ENCODE peak calls at places on chromosomes 7 and 10, in six cellular contexts. R is A549, S is endothelial cell of umbilical vein, V is HepG2, Z is HCT116, E is K562. L is an unnamed sample.

GRCh38 chr7:5631752-5632151 is 149.7 kb downstream of the RNF216 start:
- DNase-seq in R (no peak), E (no peak), Z (no peak), V (no peak), S (no peak), L (no peak)

GRCh38 chr10:62819521-62819920 is 3.4 kb upstream of the EGR2 start:
- DNase-seq in Z (no peak), S (no peak), V (no peak), E (no peak), R (no peak), L (no peak)

GRCh38 chr10:131631619-131632018 is 269.2 kb upstream of the PPP2R2D start:
- DNase-seq in Z (no peak), R (no peak), S (no peak), E (no peak), V (no peak), L (no peak)

GRCh38 chr7:68078311-68078710 is 1081.7 kb downstream of the TYW1 start:
- DNase-seq in E (no peak), R (no peak), S (no peak), V (no peak), Z (no peak), L (no peak)

GRCh38 chr10:71344154-71344915 is 25.3 kb downstream of the SLC29A3 start:
- DNase-seq in S (no peak), E (no peak), Z (no peak), R (no peak), V (no peak), L (no peak)

GRCh38 chr10:26448706-26449435 is 10.7 kb downstream of the APBB1IP start:
- DNase-seq in S (no peak), Z (no peak), E (no peak), V (no peak), R (no peak), L (no peak)

GRCh38 chr10:104246981-104247380 is 7.7 kb upstream of the GSTO1 start:
- DNase-seq in R (no peak), V (no peak), Z (no peak), E (peak), S (peak), L (peak)

GRCh38 chr7:149330914-149331567 is 69.0 kb downstream of the ZNF783 start:
- DNase-seq in S (no peak), V (peak), R (no peak), Z (peak), E (peak), L (peak)

GRCh38 chr10:33800986-33801385 is 466.5 kb upstream of the NRP1 start:
- DNase-seq in Z (no peak), E (no peak), R (no peak), S (no peak), V (no peak), L (no peak)

GRCh38 chr10:123136806-123137642 is 1.3 kb downstream of the HMX3 start:
- DNase-seq in V (no peak), E (peak), R (no peak), Z (no peak), S (peak), L (peak)

GRCh38 chr7:112025556-112025955 is 180.6 kb downstream of the DOCK4 start:
- DNase-seq in Z (no peak), S (peak), R (no peak), E (no peak), V (no peak), L (no peak)

GRCh38 chr10:6445671-6446278 is 134.3 kb downstream of the PRKCQ start:
- DNase-seq in V (peak), S (peak), R (peak), E (peak), Z (peak), L (peak)

GRCh38 chr7:158621042-158621441 is 33.4 kb upstream of the PTPRN2 start:
- DNase-seq in V (no peak), R (no peak), S (no peak), E (no peak), Z (no peak), L (no peak)

GRCh38 chr7:15571303-15571878 is 9.6 kb upstream of the AGMO start:
- DNase-seq in E (no peak), R (no peak), S (peak), V (no peak), Z (no peak), L (no peak)

GRCh38 chr7:137943132-137943551 is 58.7 kb downstream of the CREB3L2 start:
- DNase-seq in S (peak), V (peak), E (peak), Z (no peak), R (no peak), L (no peak)

GRCh38 chr10:26093229-26093628 is 123.3 kb upstream of the GAD2 start:
- DNase-seq in V (no peak), Z (no peak), R (no peak), S (no peak), E (no peak), L (no peak)

GRCh38 chr7:2018786-2019692 is 213.7 kb downstream of the MAD1L1 start:
- DNase-seq in Z (no peak), V (no peak), E (peak), R (no peak), S (peak), L (peak)

GRCh38 chr10:71621783-71622526 is 97.6 kb downstream of the C10orf105 start:
- DNase-seq in V (peak), E (peak), Z (peak), R (no peak), S (no peak), L (no peak)

GRCh38 chr7:137006293-137006692 is 137.8 kb downstream of the CHRM2 start:
- DNase-seq in Z (no peak), S (no peak), R (no peak), E (no peak), V (no peak), L (no peak)

GRCh38 chr7:26653966-26654365 is 210.4 kb downstream of the SKAP2 start:
- DNase-seq in E (no peak), V (no peak), R (no peak), Z (no peak), S (no peak), L (no peak)

GRCh38 chr7:139476139-139476538 is 7.3 kb downstream of the KLRG2 start:
- DNase-seq in E (no peak), R (no peak), S (no peak), V (no peak), Z (no peak), L (no peak)

GRCh38 chr7:83457022-83457892 is 191.7 kb downstream of the SEMA3E start:
- DNase-seq in S (no peak), V (no peak), E (no peak), R (no peak), Z (no peak), L (no peak)

GRCh38 chr7:17690030-17690429 is 250.3 kb downstream of the SNX13 start:
- DNase-seq in S (no peak), Z (no peak), R (no peak), E (peak), V (no peak), L (peak)

DNA sequence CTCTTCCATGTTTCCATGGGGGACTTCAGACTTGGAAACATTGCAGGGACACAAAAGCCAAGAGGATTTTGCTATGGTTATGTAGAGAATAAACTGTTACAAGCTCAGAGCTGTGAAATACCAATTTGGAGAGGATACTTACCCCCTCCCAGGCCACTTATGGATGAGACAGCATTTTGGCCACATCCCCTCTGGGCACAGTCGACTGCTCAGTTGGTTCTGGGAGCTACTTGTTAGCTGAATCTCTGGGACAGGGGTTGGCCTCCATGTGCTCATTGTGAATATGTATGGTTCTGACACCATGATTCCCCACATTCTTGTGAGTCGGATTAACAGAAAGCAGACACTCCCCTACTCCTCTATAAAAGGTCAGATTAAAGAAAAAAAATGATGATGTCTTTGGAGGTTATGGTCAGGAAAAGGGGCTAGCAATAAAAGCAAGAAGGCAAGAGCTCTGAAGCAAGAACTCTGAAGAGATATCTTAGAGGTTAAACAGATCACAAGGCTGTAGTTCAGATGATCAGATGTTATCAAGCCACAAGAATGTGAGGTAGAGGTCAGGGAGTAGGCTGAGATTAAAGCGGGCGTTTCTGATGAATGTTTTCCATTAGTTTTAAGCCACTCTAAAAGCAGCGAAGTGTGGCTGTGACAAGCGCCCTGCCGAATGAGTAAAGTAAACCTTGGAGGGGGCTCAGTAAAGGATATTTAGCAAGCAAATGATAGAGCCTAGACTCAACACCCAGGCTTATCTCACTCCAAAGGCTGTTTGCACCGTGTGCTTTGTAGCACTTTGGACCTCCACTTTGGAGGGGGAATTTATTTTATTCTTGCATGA is 17.2 kb downstream of the STAMBPL1 start:
- DNase-seq in S (no peak), V (peak), R (no peak), Z (peak), E (no peak), L (no peak)
- H3K4me3 ChIP-seq in S (no peak), V (no peak), R (no peak), Z (no peak), E (no peak), L (no peak)

DNA sequence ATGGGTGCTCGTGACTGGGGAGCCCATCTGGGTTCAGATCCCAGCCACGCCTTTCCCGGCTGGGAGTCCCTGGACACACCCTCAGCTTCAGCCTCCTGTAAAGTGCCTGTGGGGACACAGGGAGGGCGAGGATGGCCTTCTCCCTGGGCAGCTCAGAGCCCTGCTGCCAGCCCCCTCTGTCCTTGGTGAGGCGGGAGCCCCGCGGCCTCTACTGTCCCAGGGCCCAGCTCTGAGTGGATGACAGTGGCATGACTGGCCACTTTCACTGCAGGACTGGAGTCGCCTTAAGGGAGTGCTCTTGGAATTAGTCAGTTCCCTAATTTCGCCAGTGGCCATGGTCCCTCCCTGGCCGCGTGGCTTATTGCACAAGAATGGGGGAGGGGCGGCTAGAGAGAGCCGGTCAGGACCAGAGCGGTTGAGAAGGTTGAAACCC is 4.6 kb downstream of the BRI3 start:
- DNase-seq in V (peak), E (peak), Z (peak), S (no peak), R (no peak), L (peak)
- TF ChIP-seq MAX in V (no peak), E (peak), Z (no peak), S (no peak), R (peak), L (no peak)

DNA sequence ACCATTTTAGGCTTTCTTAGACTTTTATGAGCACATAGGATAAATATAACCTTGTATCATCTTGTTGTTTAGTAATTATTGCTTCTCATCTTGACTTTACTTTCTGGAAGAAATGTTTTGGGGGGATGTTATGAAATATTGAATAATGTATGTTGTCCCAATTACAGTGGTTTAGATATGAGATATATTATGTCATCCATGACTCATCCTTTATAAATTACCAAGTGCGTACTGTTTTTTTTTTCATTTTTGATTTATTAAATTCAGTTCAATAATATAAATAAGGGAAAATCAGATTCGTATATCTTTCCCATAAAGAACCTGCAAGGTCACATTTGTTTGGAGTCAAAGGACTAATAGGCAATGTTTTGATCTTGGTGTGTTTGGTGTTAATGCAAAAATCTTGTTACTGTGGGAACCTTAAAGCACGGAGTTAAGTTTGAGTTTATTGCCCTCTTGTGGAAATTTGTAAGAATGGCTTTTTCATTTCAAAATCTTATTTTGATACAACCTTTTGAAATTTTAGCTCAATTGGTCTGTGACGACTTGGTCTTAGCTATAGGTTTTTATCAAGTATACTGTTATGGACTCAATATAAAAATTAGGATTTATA is 108.6 kb downstream of the SRI start:
- DNase-seq in S (peak), V (peak), E (peak), Z (peak), R (peak), L (peak)
- TF ChIP-seq CTCF in S (peak), V (peak), E (peak), Z (peak), R (peak), L (peak)

GRCh38 chr7:121083790-121084251 is 95.3 kb downstream of the CPED1 start:
- DNase-seq in V (no peak), E (no peak), Z (no peak), R (no peak), S (peak), L (no peak)

GRCh38 chr7:121085922-121086321 is 97.4 kb downstream of the CPED1 start:
- DNase-seq in R (no peak), E (no peak), Z (no peak), V (no peak), S (no peak), L (no peak)

GRCh38 chr7:121084748-121085336 is 96.3 kb downstream of the CPED1 start:
- DNase-seq in Z (no peak), V (peak), R (no peak), E (no peak), S (peak), L (no peak)

GRCh38 chr7:121083138-121083789 is 94.8 kb downstream of the CPED1 start:
- DNase-seq in R (no peak), S (peak), Z (no peak), V (no peak), E (peak), L (no peak)

GRCh38 chr7:121084256-121084655 is 95.7 kb downstream of the CPED1 start:
- DNase-seq in V (no peak), E (no peak), R (no peak), Z (no peak), S (no peak), L (no peak)
- H3K4me3 ChIP-seq in V (no peak), E (no peak), R (no peak), Z (no peak), S (no peak), L (no peak)

DNA sequence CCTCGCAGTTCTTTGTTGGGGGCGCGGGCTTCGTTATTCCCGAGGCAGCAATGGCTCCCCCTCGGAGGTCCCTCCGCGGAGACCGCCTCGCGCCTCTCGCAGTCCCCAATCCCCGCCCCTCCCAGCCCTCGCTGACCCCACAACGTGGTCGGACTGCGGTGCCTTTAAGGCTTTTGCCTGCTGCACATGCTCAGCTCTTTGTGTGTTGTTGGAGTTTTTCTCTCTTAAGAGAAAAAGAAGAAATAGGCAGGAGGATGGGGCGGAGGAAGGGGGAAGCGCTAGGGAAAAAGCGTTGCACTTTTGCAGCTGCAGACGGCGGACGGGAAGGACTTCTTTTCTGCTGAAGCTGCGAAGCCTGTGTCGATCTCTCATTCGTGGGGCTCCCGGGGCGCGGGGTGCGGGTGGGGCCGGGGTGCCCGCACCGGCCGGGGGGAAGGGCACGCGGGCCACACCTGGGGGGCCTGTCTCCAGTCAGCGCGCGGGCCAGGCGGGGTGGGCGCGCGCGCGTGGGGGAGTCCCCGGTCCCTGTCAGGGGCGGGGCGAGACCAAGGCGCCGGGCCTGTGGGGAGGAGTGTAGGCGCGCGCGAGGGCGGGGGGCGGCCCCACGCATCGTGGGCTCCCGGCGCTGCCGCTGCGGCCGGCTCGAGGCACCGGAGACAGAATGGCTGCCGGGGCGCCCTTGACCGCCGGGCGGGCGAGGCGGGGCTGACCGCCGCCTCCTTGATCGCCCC is 445 bp upstream of the ATRNL1 start:
- DNase-seq in V (no peak), E (no peak), R (no peak), Z (no peak), S (peak), L (peak)
- TF ChIP-seq MAX in V (no peak), E (no peak), R (no peak), Z (no peak), S (no peak), L (no peak)

DNA sequence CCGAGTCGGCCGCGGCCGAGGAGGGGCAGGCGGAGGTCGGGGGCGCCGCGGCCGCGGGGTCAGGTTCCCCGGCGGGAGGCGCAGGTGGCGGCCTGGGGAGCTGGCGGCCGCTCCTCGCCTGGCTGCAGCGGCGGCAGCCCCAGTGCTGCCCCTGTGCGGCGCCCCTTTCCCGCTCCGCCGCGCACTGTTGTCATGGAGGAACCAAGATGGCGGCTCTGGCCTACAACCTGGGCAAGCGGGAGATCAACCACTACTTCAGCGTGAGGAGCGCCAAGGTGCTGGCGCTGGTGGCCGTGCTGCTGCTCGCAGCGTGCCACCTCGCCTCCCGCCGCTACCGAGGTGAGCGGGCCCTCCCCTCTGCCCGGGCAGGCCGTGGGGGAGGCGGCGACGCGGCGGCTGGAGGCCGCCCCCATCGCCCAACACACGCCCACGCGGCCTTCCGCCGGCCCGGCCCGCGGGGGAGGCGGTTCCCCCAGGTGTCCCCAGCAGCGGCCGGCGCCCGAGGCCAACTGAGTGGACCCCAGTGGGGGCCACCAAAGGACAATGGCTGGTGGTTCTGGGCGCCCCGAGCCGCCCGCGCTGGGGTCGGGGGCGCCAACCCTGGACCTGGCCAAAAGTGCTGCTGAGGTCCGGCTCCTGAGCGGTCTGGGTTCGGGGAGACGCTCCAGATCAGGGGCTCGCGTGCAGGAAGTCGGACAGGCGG is 421 bp downstream of the CASD1 start:
- DNase-seq in R (peak), E (peak), V (peak), S (peak), Z (no peak), L (peak)
- TF ChIP-seq CTCF in R (peak), E (peak), V (peak), S (no peak), Z (no peak), L (no peak)

GRCh38 chr10:110765513-110766375 is 106.0 kb upstream of the PDCD4 start:
- DNase-seq in S (no peak), V (no peak), Z (no peak), E (peak), R (no peak), L (peak)

GRCh38 chr10:110764378-110764777 is 107.3 kb upstream of the PDCD4 start:
- DNase-seq in E (no peak), S (no peak), Z (no peak), R (no peak), V (no peak), L (no peak)

GRCh38 chr10:110762109-110762848 is 109.4 kb upstream of the PDCD4 start:
- DNase-seq in V (no peak), S (no peak), Z (no peak), R (no peak), E (no peak), L (no peak)

GRCh38 chr10:110762849-110763211 is 108.9 kb upstream of the PDCD4 start:
- DNase-seq in S (no peak), Z (no peak), R (no peak), V (no peak), E (no peak), L (no peak)

GRCh38 chr10:110764793-110765512 is 106.8 kb upstream of the PDCD4 start:
- DNase-seq in V (no peak), S (no peak), Z (no peak), R (no peak), E (peak), L (no peak)
- H3K4me3 ChIP-seq in V (no peak), S (no peak), Z (no peak), R (no peak), E (no peak), L (no peak)

GRCh38 chr7:45256309-45256708 is 98.7 kb downstream of the RAMP3 start:
- DNase-seq in E (no peak), S (no peak), Z (no peak), R (no peak), V (no peak), L (no peak)
- TF ChIP-seq MAX in E (no peak), S (no peak), Z (no peak), R (no peak), V (no peak), L (no peak)

GRCh38 chr10:35398355-35398754 is 62.0 kb downstream of the CCNY start:
- DNase-seq in V (no peak), E (no peak), S (no peak), R (no peak), Z (no peak), L (no peak)
- TF ChIP-seq CTCF in V (no peak), E (no peak), S (no peak), R (no peak), Z (no peak), L (no peak)

L was measured in NB4.